ENCODE peak calls at places on chromosomes 13 and 19, in four cellular contexts. L is pancreas, V is neural progenitor cell, I is A549. W is an unnamed sample.

GRCh38 chr19:10290439-10290875 is 705 bp downstream of the ICAM5 start:
- DNase-seq in L (no peak), I (no peak), V (peak), W (no peak)

GRCh38 chr13:49922301-49922700 is 13.8 kb downstream of the SPRYD7 start:
- DNase-seq in I (no peak), L (no peak), V (no peak), W (no peak)

GRCh38 chr13:64471916-64472315 is 2758.2 kb downstream of the PCDH9 start:
- DNase-seq in L (no peak), I (peak), V (no peak), W (no peak)

GRCh38 chr13:108195146-108195545 is 20.2 kb downstream of the LIG4 start:
- DNase-seq in L (no peak), V (no peak), I (no peak), W (no peak)

GRCh38 chr19:49528211-49528771 is 488 bp downstream of the RCN3 start:
- DNase-seq in I (no peak), V (no peak), L (no peak), W (no peak)

GRCh38 chr19:53192771-53193533 is at the start of gene ZNF665:
- DNase-seq in I (no peak), V (peak), L (peak), W (peak)

GRCh38 chr19:42407085-42407815 is 17.2 kb upstream of the CNFN start:
- DNase-seq in L (no peak), I (no peak), V (no peak), W (no peak)

GRCh38 chr19:49157445-49158224 is at the start of gene TRPM4:
- DNase-seq in I (peak), L (peak), V (peak), W (peak)

GRCh38 chr19:56969726-56970125 is 129.2 kb upstream of the PEG3 start:
- DNase-seq in L (no peak), V (no peak), I (no peak), W (no peak)

GRCh38 chr13:33050161-33050560 is 33.9 kb downstream of the KL start:
- DNase-seq in V (no peak), I (no peak), L (no peak), W (no peak)

GRCh38 chr13:109567315-109567714 is 219.1 kb downstream of the IRS2 start:
- DNase-seq in V (no peak), I (no peak), L (no peak), W (no peak)

GRCh38 chr13:73273737-73274136 is 214.9 kb downstream of the KLF5 start:
- DNase-seq in V (no peak), L (no peak), I (no peak), W (no peak)

DNA sequence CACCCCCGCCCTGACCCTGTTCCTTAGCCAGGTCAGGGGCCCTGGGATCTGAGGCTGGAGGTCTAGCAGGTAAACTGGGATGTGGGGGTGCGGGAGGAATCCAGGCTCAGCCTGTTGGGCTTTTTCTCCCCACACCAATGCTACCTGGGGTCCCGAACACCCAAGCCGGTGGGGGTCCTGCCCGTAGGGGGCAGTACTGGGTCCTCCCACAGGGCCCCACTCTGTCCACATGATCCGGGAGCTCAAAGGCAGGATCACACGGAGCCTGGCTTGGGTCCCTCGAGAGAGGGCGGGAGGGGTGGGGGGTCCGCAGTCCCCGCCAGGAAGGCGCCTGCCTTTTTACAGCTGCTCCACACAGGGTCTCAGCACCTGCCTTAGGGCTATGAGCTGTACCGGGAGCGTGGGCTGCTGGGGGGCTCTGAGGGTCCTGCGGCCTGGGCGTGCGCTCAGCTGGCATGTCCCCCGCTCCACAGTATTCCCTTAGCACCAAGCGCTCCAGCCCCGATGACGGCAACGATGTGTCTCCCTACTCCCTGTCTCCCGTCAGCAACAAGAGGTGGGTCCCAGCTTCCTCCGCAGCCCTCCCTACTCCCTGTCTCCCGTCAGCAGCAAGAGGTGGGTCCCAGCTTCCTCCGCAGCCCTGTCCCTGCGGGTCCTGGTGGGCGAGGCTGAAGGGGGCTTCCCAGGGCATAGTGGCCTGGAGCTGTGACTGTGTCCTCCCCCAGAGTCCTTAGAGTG is 12.3 kb upstream of the TEKTIP1 start:
- DNase-seq in L (peak), I (no peak), V (no peak), W (no peak)
- TF ChIP-seq CTCF in L (no peak), I (no peak), V (peak), W (peak)

GRCh38 chr19:31173991-31174390 is 175.2 kb downstream of the TSHZ3 start:
- DNase-seq in I (no peak), L (no peak), V (no peak), W (no peak)
- TF ChIP-seq CTCF in I (no peak), L (no peak), V (no peak), W (no peak)

DNA sequence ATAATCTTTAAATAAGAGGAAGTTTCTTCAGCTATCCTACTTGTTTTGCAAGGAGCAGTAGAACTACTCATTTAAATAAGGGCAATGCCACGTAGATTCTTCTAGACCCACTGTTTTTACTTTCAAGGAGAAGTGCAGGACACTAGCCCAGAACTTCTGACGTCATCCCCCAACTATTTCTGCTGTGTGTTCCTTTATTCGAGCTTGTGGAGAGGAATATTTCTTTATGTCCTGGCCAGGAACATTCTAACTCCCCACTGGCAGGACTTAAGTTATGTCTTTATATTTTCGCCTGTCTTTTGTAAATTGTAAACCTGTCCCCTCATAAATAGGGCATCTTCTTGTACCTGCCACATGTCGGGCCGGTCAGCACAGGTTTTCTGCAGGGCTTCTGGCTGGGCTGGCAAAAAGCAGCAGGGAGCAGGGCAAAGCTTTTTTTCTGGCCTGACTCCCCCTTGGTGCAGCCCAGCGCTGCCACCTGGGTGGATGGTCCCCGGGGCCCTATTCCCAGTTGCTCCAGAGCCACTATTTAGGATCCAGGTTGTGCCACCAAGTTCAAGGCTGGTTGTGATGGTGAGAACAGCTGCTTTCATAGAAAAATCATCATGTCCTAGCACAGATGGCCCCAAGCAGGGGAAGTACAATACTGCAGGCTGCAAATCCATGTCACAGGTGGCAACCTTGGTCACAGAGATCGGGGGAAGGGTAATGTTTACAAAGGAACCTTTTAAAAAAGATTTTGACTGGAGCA is 1.8 kb downstream of the MBNL2 start:
- DNase-seq in L (peak), V (peak), I (peak), W (no peak)
- TF ChIP-seq CTCF in L (no peak), V (no peak), I (no peak), W (no peak)

GRCh38 chr13:24680258-24680920 is at the start of gene ATP12A:
- DNase-seq in L (peak), I (no peak), V (peak), W (no peak)
- TF ChIP-seq CTCF in L (no peak), I (no peak), V (peak), W (no peak)

GRCh38 chr13:98889419-98890079 is 88.3 kb downstream of the DOCK9 start:
- DNase-seq in V (no peak), I (no peak), L (no peak), W (no peak)
- TF ChIP-seq CTCF in V (no peak), I (no peak), L (no peak), W (no peak)

GRCh38 chr19:50882188-50882587 is 8.9 kb downstream of the KLK2 start:
- DNase-seq in L (no peak), I (no peak), V (no peak), W (no peak)
- TF ChIP-seq CTCF in L (no peak), I (no peak), V (no peak), W (no peak)

GRCh38 chr19:17473041-17473440 is 2.7 kb downstream of the SLC27A1 start:
- DNase-seq in I (no peak), V (no peak), L (no peak), W (no peak)
- TF ChIP-seq CTCF in I (no peak), V (no peak), L (no peak), W (no peak)

DNA sequence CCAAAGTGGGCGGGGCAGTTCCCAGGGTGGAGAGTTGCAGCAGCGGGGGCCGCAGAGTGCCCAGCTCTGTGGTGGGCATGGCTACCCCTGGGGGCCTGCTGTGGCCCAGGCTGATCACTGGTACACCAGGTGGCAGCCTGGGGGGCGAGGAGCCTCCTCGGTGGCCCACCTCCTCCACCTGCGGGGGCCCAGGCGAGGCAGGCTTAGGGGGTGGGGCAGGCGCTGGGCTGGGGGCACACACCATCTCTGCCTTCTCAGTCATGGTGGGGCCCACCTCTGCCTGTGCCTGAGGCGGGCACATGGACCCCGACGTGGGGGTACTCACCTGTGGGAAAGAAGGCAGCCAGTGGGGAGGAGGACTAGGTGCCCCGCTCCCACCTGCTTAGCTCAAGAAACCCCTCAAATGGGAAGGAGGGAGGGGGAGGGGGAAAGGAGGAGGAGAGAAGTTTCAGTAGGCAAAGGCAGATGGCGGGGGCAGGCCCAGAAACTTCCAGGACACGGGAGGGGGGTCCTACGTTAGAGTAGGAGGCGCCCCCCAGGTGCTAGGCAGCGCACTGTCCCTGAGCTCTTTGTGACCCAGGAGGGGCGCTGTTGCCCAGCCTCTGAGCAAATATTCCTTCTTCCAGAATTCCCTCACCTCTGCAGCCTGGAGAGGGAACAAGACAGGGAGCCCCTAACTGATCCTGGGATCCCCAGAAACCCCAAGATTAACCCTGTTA is 1.6 kb downstream of the LYL1 start:
- DNase-seq in I (no peak), V (no peak), L (no peak), W (no peak)
- TF ChIP-seq CTCF in I (no peak), V (peak), L (no peak), W (no peak)

GRCh38 chr19:43766755-43767043 is 11.9 kb upstream of the SMG9 start:
- DNase-seq in L (no peak), V (no peak), I (no peak), W (no peak)
- TF ChIP-seq CTCF in L (no peak), V (no peak), I (peak), W (no peak)